ENCODE peak calls at places on chromosomes 5 and 9, in eight cellular contexts. M, Z, V, F, Q, J, K and L are unnamed samples.

GRCh38 chr5:9765421-9765820 is 135.3 kb upstream of the TAS2R1 start:
- DNase-seq in V (no peak), K (no peak), Z (no peak), Q (no peak), M (peak), J (no peak), F (peak), L (no peak)

GRCh38 chr9:91714020-91714721 is 235.9 kb downstream of the ROR2 start:
- DNase-seq in F (no peak), Z (peak), M (peak), J (no peak), V (no peak), Q (peak), K (peak), L (peak)

GRCh38 chr5:100901851-100902341 is 1.2 kb downstream of the ST8SIA4 start:
- DNase-seq in J (no peak), K (peak), Q (no peak), M (no peak), F (peak), Z (peak), V (peak), L (peak)

GRCh38 chr5:74631088-74631960 is 9.2 kb downstream of the ENC1 start:
- DNase-seq in Q (no peak), F (no peak), M (peak), J (no peak), V (no peak), K (peak), Z (no peak), L (peak)

GRCh38 chr9:133612816-133613215 is 3.6 kb upstream of the FAM163B start:
- DNase-seq in Q (no peak), V (no peak), F (no peak), K (no peak), M (no peak), J (no peak), Z (no peak), L (no peak)

GRCh38 chr9:115234094-115234493 is 116.1 kb upstream of the TNC start:
- DNase-seq in Q (no peak), V (no peak), F (peak), Z (no peak), M (peak), J (no peak), K (no peak), L (no peak)

GRCh38 chr9:76374702-76375543 is 19.3 kb downstream of the RFK start:
- DNase-seq in Z (peak), Q (no peak), K (no peak), F (peak), J (no peak), M (peak), V (no peak), L (no peak)

GRCh38 chr9:110351009-110351467 is 13.4 kb upstream of the TXNDC8 start:
- DNase-seq in Z (no peak), F (peak), Q (no peak), J (no peak), V (no peak), K (peak), M (peak), L (no peak)

GRCh38 chr5:127256886-127257597 is 33.6 kb upstream of the MEGF10 start:
- DNase-seq in F (no peak), J (no peak), M (no peak), Q (no peak), V (no peak), Z (no peak), K (no peak), L (no peak)

GRCh38 chr5:127878174-127878750 is 175.1 kb downstream of the CCDC192 start:
- DNase-seq in M (peak), V (no peak), F (no peak), Q (peak), J (no peak), Z (peak), K (peak), L (peak)

GRCh38 chr5:98773214-98773463 is 324 bp upstream of the RGMB start:
- DNase-seq in K (no peak), V (no peak), Q (no peak), J (no peak), F (peak), Z (no peak), M (no peak), L (no peak)

GRCh38 chr9:22307013-22307711 is 139.5 kb upstream of the DMRTA1 start:
- DNase-seq in V (peak), Z (peak), M (peak), F (peak), Q (peak), J (no peak), K (peak), L (no peak)

GRCh38 chr9:70563437-70564204 is 149.2 kb upstream of the KLF9 start:
- DNase-seq in J (no peak), Z (no peak), V (peak), M (peak), F (no peak), Q (no peak), K (peak), L (peak)

GRCh38 chr9:131255731-131256197 is 20.5 kb downstream of the FAM78A start:
- DNase-seq in K (no peak), V (no peak), Z (no peak), J (no peak), F (no peak), Q (no peak), M (no peak), L (no peak)

GRCh38 chr5:170306381-170306790 is 8.8 kb upstream of the LCP2 start:
- DNase-seq in M (peak), Z (peak), V (no peak), F (peak), K (no peak), Q (no peak), J (no peak), L (no peak)

GRCh38 chr9:88992556-88992955 is 1.3 kb downstream of the S1PR3 start:
- DNase-seq in M (no peak), F (no peak), Z (no peak), J (no peak), K (no peak), Q (no peak), V (no peak), L (no peak)

GRCh38 chr5:59174248-59174844 is 591.5 kb downstream of the RAB3C start:
- DNase-seq in M (peak), Z (peak), F (no peak), Q (peak), J (peak), V (peak), K (peak), L (peak)

GRCh38 chr5:150065346-150065745 is 21.0 kb downstream of the CSF1R start:
- DNase-seq in K (no peak), V (peak), M (peak), Z (no peak), J (no peak), Q (no peak), F (no peak), L (no peak)

GRCh38 chr5:108046955-108047670 is 334.8 kb downstream of the FBXL17 start:
- DNase-seq in M (no peak), Q (no peak), F (no peak), K (no peak), V (no peak), J (no peak), Z (no peak), L (no peak)

GRCh38 chr5:9350301-9350797 is 195.5 kb downstream of the SEMA5A start:
- DNase-seq in Z (no peak), Q (no peak), K (no peak), J (no peak), M (no peak), V (no peak), F (no peak), L (no peak)

GRCh38 chr9:87063246-87063645 is 115.9 kb upstream of the GAS1 start:
- DNase-seq in M (no peak), J (no peak), V (no peak), Z (no peak), F (no peak), K (no peak), Q (no peak), L (no peak)

GRCh38 chr5:1034986-1035385 is 26.4 kb downstream of the NKD2 start:
- DNase-seq in Z (no peak), M (no peak), K (no peak), Q (no peak), J (no peak), F (no peak), V (no peak), L (no peak)

GRCh38 chr5:84058561-84058960 is 326.1 kb downstream of the EDIL3 start:
- DNase-seq in K (no peak), J (no peak), M (no peak), Q (no peak), V (no peak), F (no peak), Z (no peak), L (no peak)

GRCh38 chr5:13354611-13355010 is 589.9 kb downstream of the DNAH5 start:
- DNase-seq in V (no peak), Z (no peak), M (no peak), Q (no peak), K (no peak), F (no peak), J (no peak), L (no peak)

GRCh38 chr5:1419476-1420210 is 25.6 kb downstream of the SLC6A3 start:
- DNase-seq in Z (no peak), J (no peak), F (no peak), K (no peak), V (no peak), Q (no peak), M (no peak), L (no peak)

GRCh38 chr5:12354686-12355085 is 450.4 kb upstream of the CTNND2 start:
- DNase-seq in M (no peak), J (no peak), Q (no peak), F (no peak), Z (no peak), K (no peak), V (no peak), L (no peak)